ENCODE peak calls at places on chromosomes 4 and X, in ten cellular contexts. U is psoas muscle, D is Peyer's patch, M is AG10803, H is tibial nerve, V is heart left ventricle, Z is nephron progenitor cell, J is GM06990, E is fibroblast of the aortic adventitia, T is WTC11. N is an unnamed sample.

GRCh38 chr4:152634110-152634760 is 45.6 kb downstream of the TMEM154 start:
- DNase-seq in U (no peak), D (no peak), M (peak), H (no peak), V (no peak), Z (no peak), J (no peak), E (peak), T (no peak), N (no peak)

GRCh38 chr4:1511441-1512041 is 105.3 kb upstream of the NKX1-1 start:
- DNase-seq in U (peak), D (no peak), M (peak), H (peak), V (no peak), Z (no peak), J (no peak), E (peak), T (peak), N (no peak)

GRCh38 chr4:26858035-26858918 is 2.4 kb upstream of the STIM2 start:
- DNase-seq in U (no peak), D (no peak), M (no peak), H (no peak), V (no peak), Z (no peak), J (no peak), E (no peak), T (no peak), N (no peak)

GRCh38 chr4:51831133-51831532 is 11.8 kb upstream of the DCUN1D4 start:
- DNase-seq in U (peak), D (peak), M (peak), H (peak), V (peak), Z (peak), J (no peak), E (peak), T (peak), N (peak)

GRCh38 chrX:115030635-115031034 is 13.2 kb upstream of the IL13RA2 start:
- DNase-seq in U (no peak), D (peak), M (no peak), H (no peak), V (no peak), Z (no peak), J (no peak), E (no peak), T (no peak), N (no peak)

GRCh38 chrX:145817666-145818521 is at the start of gene SLITRK2:
- DNase-seq in U (peak), D (no peak), M (no peak), H (no peak), V (no peak), Z (peak), J (no peak), E (no peak), T (no peak), N (no peak)

GRCh38 chr4:95095352-95095974 is 337.7 kb downstream of the BMPR1B start:
- DNase-seq in U (no peak), D (no peak), M (peak), H (no peak), V (no peak), Z (no peak), J (no peak), E (peak), T (no peak), N (no peak)

GRCh38 chrX:70030242-70030823 is 19.4 kb downstream of the AWAT2 start:
- DNase-seq in U (no peak), D (peak), M (peak), H (no peak), V (peak), Z (peak), J (no peak), E (peak), T (peak), N (peak)

GRCh38 chrX:107704587-107704986 is 71.0 kb downstream of the TSC22D3 start:
- DNase-seq in U (no peak), D (no peak), M (no peak), H (no peak), V (no peak), Z (no peak), J (no peak), E (no peak), T (no peak), N (no peak)

GRCh38 chrX:40007136-40007535 is 90.6 kb downstream of the BCOR start:
- DNase-seq in U (no peak), D (no peak), M (no peak), H (no peak), V (no peak), Z (peak), J (no peak), E (no peak), T (peak), N (no peak)

DNA sequence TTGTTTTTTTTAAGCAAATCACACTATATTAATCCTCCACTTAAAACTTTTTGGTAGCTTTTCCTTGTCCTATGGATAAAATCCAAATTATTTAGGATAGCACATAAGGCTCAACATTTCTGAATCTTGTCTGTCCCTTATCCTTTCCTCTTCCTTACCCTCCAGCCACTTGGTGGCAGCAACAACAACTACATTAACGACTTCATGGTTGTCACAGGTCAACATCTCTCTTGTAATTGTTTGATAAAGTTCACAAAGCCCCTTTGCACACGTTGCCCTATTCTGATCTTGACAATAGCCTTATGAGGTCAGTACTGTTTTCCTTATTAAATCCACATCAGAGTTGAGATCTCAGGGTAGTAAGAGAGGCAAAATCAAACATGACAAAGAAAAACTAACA is 269.0 kb upstream of the PABPC4L start:
- DNase-seq in U (no peak), D (no peak), M (no peak), H (no peak), V (no peak), Z (no peak), J (no peak), E (no peak), T (peak), N (peak)
- TF ChIP-seq CTCF in U (no peak), D (no peak), M (no peak), H (no peak), V (peak), Z (peak), J (no peak), E (no peak), T (peak), N (no peak)

GRCh38 chr4:17647927-17648326 is 33.5 kb downstream of the MED28 start:
- DNase-seq in U (no peak), D (no peak), M (no peak), H (no peak), V (no peak), Z (no peak), J (no peak), E (no peak), T (no peak), N (no peak)
- TF ChIP-seq CTCF in U (no peak), D (no peak), M (no peak), H (no peak), V (no peak), Z (no peak), J (peak), E (no peak), T (no peak), N (no peak)

DNA sequence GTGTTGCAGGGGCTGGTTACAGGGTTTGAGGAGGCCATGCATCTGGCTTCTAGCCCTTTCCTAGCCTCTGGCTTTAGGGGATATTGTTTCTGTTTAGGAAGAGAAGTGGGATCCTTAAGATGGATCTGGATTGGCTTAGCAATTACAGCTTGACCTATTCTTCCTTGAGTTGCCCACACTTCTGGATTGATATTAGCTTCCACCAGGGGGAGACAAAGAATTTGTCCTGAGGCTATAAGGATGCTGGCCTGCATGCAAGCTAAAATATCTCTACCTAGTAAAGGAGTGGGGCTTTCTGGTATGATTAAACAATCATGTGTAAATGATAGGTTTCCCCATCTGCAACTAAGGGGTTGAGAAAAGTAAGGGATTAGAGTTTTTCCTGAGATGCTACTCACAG is 117.2 kb downstream of the TEX13C start:
- DNase-seq in U (no peak), D (no peak), M (no peak), H (no peak), V (no peak), Z (peak), J (no peak), E (no peak), T (no peak), N (no peak)
- TF ChIP-seq CTCF in U (no peak), D (no peak), M (no peak), H (no peak), V (no peak), Z (peak), J (peak), E (no peak), T (peak), N (peak)

GRCh38 chr4:74772106-74772505 is 22.2 kb downstream of the BTC start:
- DNase-seq in U (no peak), D (no peak), M (no peak), H (no peak), V (no peak), Z (no peak), J (no peak), E (no peak), T (no peak), N (no peak)

GRCh38 chr4:74770511-74770910 is 23.8 kb downstream of the BTC start:
- DNase-seq in U (no peak), D (no peak), M (no peak), H (no peak), V (no peak), Z (no peak), J (no peak), E (no peak), T (no peak), N (no peak)

GRCh38 chr4:74772783-74773182 is 21.5 kb downstream of the BTC start:
- DNase-seq in U (no peak), D (no peak), M (no peak), H (no peak), V (no peak), Z (no peak), J (no peak), E (no peak), T (peak), N (no peak)

GRCh38 chr4:74764119-74764518 is 30.2 kb downstream of the BTC start:
- DNase-seq in U (no peak), D (no peak), M (no peak), H (no peak), V (no peak), Z (no peak), J (no peak), E (no peak), T (no peak), N (no peak)

DNA sequence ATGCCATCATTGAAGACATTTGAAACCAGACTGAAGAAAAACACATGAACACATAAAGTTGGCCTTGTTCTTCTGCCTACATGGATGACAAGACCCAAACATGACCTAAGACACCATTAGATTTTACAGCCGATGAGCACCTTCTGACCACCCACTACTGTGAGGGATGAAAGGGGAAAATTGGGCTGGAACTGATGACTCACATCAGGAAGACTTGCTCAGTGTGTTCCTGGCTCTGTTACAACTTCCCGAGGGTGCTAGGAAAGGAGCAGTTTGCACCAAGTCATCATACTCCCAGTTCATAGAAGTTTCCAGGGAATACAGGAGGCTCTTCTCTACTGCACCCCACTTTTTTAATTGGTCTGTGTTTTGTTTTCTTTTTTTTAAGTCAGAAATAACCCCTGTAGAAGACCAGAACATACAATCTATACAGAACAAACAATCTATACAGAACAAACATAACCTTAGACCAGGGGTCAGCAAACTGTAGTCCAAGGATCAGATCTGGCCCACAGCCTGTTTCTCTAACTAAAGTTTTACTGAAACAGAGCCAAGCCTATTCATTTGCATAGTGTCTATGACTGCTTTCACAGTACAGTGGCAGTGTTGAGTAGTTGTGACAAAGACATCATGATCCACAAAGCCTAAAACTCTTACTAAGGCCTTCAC is 25.3 kb downstream of the BTC start:
- DNase-seq in U (no peak), D (no peak), M (no peak), H (no peak), V (no peak), Z (no peak), J (no peak), E (peak), T (no peak), N (no peak)
- TF ChIP-seq CTCF in U (no peak), D (no peak), M (no peak), H (no peak), V (no peak), Z (no peak), J (no peak), E (no peak), T (no peak), N (no peak)

GRCh38 chr4:57090099-57090498 is 20.1 kb downstream of the IGFBP7 start:
- DNase-seq in U (no peak), D (no peak), M (no peak), H (no peak), V (no peak), Z (no peak), J (no peak), E (no peak), T (no peak), N (no peak)
- TF ChIP-seq CTCF in U (no peak), D (no peak), M (no peak), H (no peak), V (no peak), Z (no peak), J (no peak), E (no peak), T (no peak), N (no peak)

DNA sequence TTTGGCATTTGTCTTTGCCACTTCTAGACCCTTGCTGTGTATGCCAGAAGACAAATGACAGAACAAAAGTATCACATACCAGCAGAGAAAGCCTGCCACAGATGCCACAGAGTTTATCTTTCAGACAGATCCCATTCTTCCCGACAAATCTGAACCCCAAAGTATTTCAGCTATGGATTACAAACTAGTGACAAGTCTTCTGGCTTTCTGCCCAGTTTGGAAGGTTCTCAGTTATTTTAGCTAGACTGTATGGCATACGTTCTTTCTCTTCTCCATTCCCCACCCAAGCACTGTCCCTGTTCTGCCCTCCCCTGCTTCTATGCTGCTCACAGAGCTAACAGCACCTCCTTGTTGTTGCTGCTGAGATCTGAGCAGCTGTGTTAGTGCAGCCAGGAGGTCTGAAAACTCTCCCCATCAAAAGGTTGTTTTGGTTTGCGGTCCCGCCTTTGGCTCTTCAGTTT is 236.7 kb downstream of the FRAS1 start:
- DNase-seq in U (no peak), D (no peak), M (peak), H (no peak), V (no peak), Z (no peak), J (no peak), E (peak), T (no peak), N (no peak)
- TF ChIP-seq CTCF in U (no peak), D (no peak), M (peak), H (no peak), V (no peak), Z (no peak), J (no peak), E (no peak), T (no peak), N (no peak)

GRCh38 chr4:98786866-98787265 is 128.5 kb upstream of the TSPAN5 start:
- DNase-seq in U (no peak), D (no peak), M (peak), H (no peak), V (no peak), Z (no peak), J (no peak), E (peak), T (no peak), N (no peak)
- TF ChIP-seq CTCF in U (no peak), D (no peak), M (peak), H (no peak), V (no peak), Z (no peak), J (no peak), E (peak), T (no peak), N (no peak)

N was measured in GM10248.